ENCODE peak calls at places on chromosome 17, in five cellular contexts. One of them, this sample, is unnamed.
A peak's percentile ranks its signal among the peaks of the same experiment; 100 is the strongest.

GRCh38 chr17:70820276-70820675 is 650.9 kb downstream of the KCNJ2 start:
- DNase-seq in K562: no peak
- DNase-seq in H1: no peak
- DNase-seq in HepG2: no peak
- DNase-seq in GM12878: no peak
- DNase-seq in this sample: no peak

GRCh38 chr17:76566988-76567431 is 18.6 kb downstream of the ST6GALNAC2 start:
- DNase-seq in K562: peak; percentile 24
- DNase-seq in H1: no peak
- DNase-seq in HepG2: no peak
- DNase-seq in GM12878: no peak
- DNase-seq in this sample: no peak

GRCh38 chr17:28059675-28060074 is 17.2 kb downstream of the NLK start:
- DNase-seq in K562: no peak
- DNase-seq in H1: no peak
- DNase-seq in HepG2: no peak
- DNase-seq in GM12878: no peak
- DNase-seq in this sample: no peak

GRCh38 chr17:65664296-65664695 is 102.8 kb upstream of the AXIN2 start:
- DNase-seq in K562: no peak
- DNase-seq in H1: no peak
- DNase-seq in HepG2: no peak
- DNase-seq in GM12878: no peak
- DNase-seq in this sample: no peak

GRCh38 chr17:57086069-57086930 is 1.3 kb downstream of the AKAP1 start:
- DNase-seq in K562: peak; percentile 31
- DNase-seq in H1: peak; percentile 63
- DNase-seq in HepG2: peak; percentile 88
- DNase-seq in GM12878: no peak
- DNase-seq in this sample: peak; percentile 36

GRCh38 chr17:17180141-17180603 is 26.0 kb downstream of the PLD6 start:
- DNase-seq in K562: no peak
- DNase-seq in H1: no peak
- DNase-seq in HepG2: no peak
- DNase-seq in GM12878: no peak
- DNase-seq in this sample: no peak

GRCh38 chr17:3029213-3029913 is 34.0 kb downstream of the OR1D5 start:
- DNase-seq in K562: no peak
- DNase-seq in H1: peak; percentile 28
- DNase-seq in HepG2: no peak
- DNase-seq in GM12878: no peak
- DNase-seq in this sample: no peak

GRCh38 chr17:48542956-48543853 is 1.7 kb downstream of the HOXB2 start:
- DNase-seq in K562: no peak
- DNase-seq in H1: peak; percentile 84
- DNase-seq in HepG2: no peak
- DNase-seq in GM12878: no peak
- DNase-seq in this sample: peak; percentile 56

GRCh38 chr17:77445908-77446535 is 305.3 kb downstream of the SEC14L1 start:
- DNase-seq in K562: peak; percentile 60
- DNase-seq in H1: no peak
- DNase-seq in HepG2: no peak
- DNase-seq in GM12878: no peak
- DNase-seq in this sample: no peak

GRCh38 chr17:5816491-5816890 is 232.2 kb upstream of the NLRP1 start:
- DNase-seq in K562: no peak
- DNase-seq in H1: no peak
- DNase-seq in HepG2: no peak
- DNase-seq in GM12878: no peak
- DNase-seq in this sample: no peak

GRCh38 chr17:58224315-58224714 is 5.3 kb upstream of the MKS1 start:
- DNase-seq in K562: peak; percentile 49
- DNase-seq in H1: no peak
- DNase-seq in HepG2: no peak
- DNase-seq in GM12878: no peak
- DNase-seq in this sample: no peak

GRCh38 chr17:57488856-57489255 is 232.5 kb downstream of the MSI2 start:
- DNase-seq in K562: no peak
- DNase-seq in H1: no peak
- DNase-seq in HepG2: no peak
- DNase-seq in GM12878: no peak
- DNase-seq in this sample: no peak

GRCh38 chr17:37098910-37099664 is 150.3 kb downstream of the AATF start:
- DNase-seq in K562: no peak
- DNase-seq in H1: no peak
- DNase-seq in HepG2: no peak
- DNase-seq in GM12878: no peak
- DNase-seq in this sample: no peak

GRCh38 chr17:45700171-45701090 is 83.7 kb upstream of the CRHR1 start:
- DNase-seq in K562: no peak
- DNase-seq in H1: no peak
- DNase-seq in HepG2: no peak
- DNase-seq in GM12878: no peak
- DNase-seq in this sample: no peak

GRCh38 chr17:27506348-27507218 is 50.3 kb downstream of the KSR1 start:
- DNase-seq in K562: peak; percentile 34
- DNase-seq in H1: no peak
- DNase-seq in HepG2: no peak
- DNase-seq in GM12878: peak; percentile 70
- DNase-seq in this sample: peak; percentile 52

GRCh38 chr17:68821860-68822693 is 133.1 kb downstream of the ABCA8 start:
- DNase-seq in K562: no peak
- DNase-seq in H1: no peak
- DNase-seq in HepG2: peak; percentile 99
- DNase-seq in GM12878: no peak
- DNase-seq in this sample: no peak

GRCh38 chr17:83182620-83183063 is 103.2 kb downstream of the METRNL start:
- DNase-seq in K562: no peak
- DNase-seq in H1: no peak
- DNase-seq in HepG2: no peak
- DNase-seq in GM12878: no peak
- DNase-seq in this sample: peak; percentile 11

GRCh38 chr17:46150216-46150963 is 42.8 kb downstream of the KANSL1 start:
- DNase-seq in K562: no peak
- DNase-seq in H1: no peak
- DNase-seq in HepG2: no peak
- DNase-seq in GM12878: no peak
- DNase-seq in this sample: no peak

GRCh38 chr17:17940451-17940911 is 31.7 kb downstream of the TOM1L2 start:
- DNase-seq in K562: no peak
- DNase-seq in H1: no peak
- DNase-seq in HepG2: no peak
- DNase-seq in GM12878: no peak
- DNase-seq in this sample: no peak

GRCh38 chr17:2967515-2967914 is 95.9 kb downstream of the OR1D5 start:
- DNase-seq in K562: no peak
- DNase-seq in H1: no peak
- DNase-seq in HepG2: no peak
- DNase-seq in GM12878: no peak
- DNase-seq in this sample: no peak

GRCh38 chr17:82201498-82201910 is 11.1 kb downstream of the CCDC57 start:
- DNase-seq in K562: no peak
- DNase-seq in H1: no peak
- DNase-seq in HepG2: no peak
- DNase-seq in GM12878: no peak
- DNase-seq in this sample: no peak

GRCh38 chr17:66715745-66716156 is 119.2 kb upstream of the CACNG5 start:
- DNase-seq in K562: peak; percentile 62
- DNase-seq in H1: no peak
- DNase-seq in HepG2: peak; percentile 69
- DNase-seq in GM12878: peak; percentile 53
- DNase-seq in this sample: no peak

GRCh38 chr17:51004249-51004648 is 116.4 kb downstream of the SPAG9 start:
- DNase-seq in K562: no peak
- DNase-seq in H1: no peak
- DNase-seq in HepG2: peak; percentile 25
- DNase-seq in GM12878: no peak
- DNase-seq in this sample: no peak

GRCh38 chr17:48594412-48595106 is 980 bp upstream of the HOXB5 start:
- DNase-seq in K562: no peak
- DNase-seq in H1: no peak
- DNase-seq in HepG2: no peak
- DNase-seq in GM12878: no peak
- DNase-seq in this sample: no peak

GRCh38 chr17:77465358-77466041 is 324.7 kb downstream of the SEC14L1 start:
- DNase-seq in K562: no peak
- DNase-seq in H1: peak; percentile 63
- DNase-seq in HepG2: no peak
- DNase-seq in GM12878: peak; percentile 86
- DNase-seq in this sample: no peak

GRCh38 chr17:32794533-32795246 is 82.2 kb downstream of the MYO1D start:
- DNase-seq in K562: peak; percentile 80
- DNase-seq in H1: no peak
- DNase-seq in HepG2: peak; percentile 87
- DNase-seq in GM12878: no peak
- DNase-seq in this sample: no peak
- TF ChIP-seq SP1 in K562: no peak
- TF ChIP-seq SP1 in H1: no peak
- TF ChIP-seq SP1 in HepG2: no peak
- TF ChIP-seq SP1 in GM12878: no peak
- TF ChIP-seq SP1 in this sample: no peak

GRCh38 chr17:11816409-11816808 is 180.9 kb downstream of the ZNF18 start:
- DNase-seq in K562: no peak
- DNase-seq in H1: no peak
- DNase-seq in HepG2: no peak
- DNase-seq in GM12878: no peak
- DNase-seq in this sample: no peak
- TF ChIP-seq USF2 in K562: no peak
- TF ChIP-seq USF2 in H1: no peak
- TF ChIP-seq USF2 in HepG2: no peak
- TF ChIP-seq USF2 in GM12878: no peak
- TF ChIP-seq USF2 in this sample: no peak

GRCh38 chr17:73436966-73437365 is 125.2 kb upstream of the CDC42EP4 start:
- DNase-seq in K562: no peak
- DNase-seq in H1: no peak
- DNase-seq in HepG2: no peak
- DNase-seq in GM12878: no peak
- DNase-seq in this sample: no peak
- TF ChIP-seq SP1 in K562: no peak
- TF ChIP-seq SP1 in H1: no peak
- TF ChIP-seq SP1 in HepG2: no peak
- TF ChIP-seq SP1 in GM12878: no peak
- TF ChIP-seq SP1 in this sample: no peak

GRCh38 chr17:7747586-7747985 is 30.0 kb downstream of the DNAH2 start:
- DNase-seq in K562: no peak
- DNase-seq in H1: no peak
- DNase-seq in HepG2: peak; percentile 34
- DNase-seq in GM12878: no peak
- DNase-seq in this sample: no peak
- TF ChIP-seq USF2 in K562: no peak
- TF ChIP-seq USF2 in H1: no peak
- TF ChIP-seq USF2 in HepG2: no peak
- TF ChIP-seq USF2 in GM12878: no peak
- TF ChIP-seq USF2 in this sample: no peak

DNA sequence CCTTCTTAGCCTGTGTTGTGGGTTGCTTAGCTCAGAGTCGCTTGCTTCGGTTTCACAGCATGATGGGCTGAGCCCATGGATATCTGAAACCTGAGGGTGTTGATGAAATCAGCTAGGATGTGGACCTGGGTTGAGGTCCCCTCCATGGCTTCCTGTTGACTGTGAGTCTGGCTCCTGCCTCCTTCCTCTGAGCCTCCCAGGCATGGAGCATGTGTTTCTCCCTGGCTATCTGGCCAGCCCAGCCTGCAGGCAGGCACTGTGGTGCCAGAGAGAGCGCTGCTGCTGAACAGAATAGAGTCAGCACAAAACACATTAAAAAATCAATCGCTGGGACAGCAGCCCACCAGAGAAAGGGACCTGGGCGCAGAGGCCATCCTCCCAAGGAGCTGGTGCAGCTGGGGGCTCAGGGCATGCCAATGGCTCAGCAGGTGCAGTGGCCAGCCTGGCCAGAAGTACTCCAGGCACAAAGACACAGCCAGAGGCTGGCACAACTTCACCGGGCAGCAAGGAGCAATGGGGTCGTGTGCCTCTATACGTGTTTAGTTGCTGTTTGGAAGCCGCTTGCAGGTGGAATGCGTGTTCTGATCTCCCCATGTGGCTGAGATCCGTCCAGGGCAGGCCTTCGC is 28.3 kb upstream of the GPRC5C start:
- DNase-seq in K562: no peak
- DNase-seq in H1: no peak
- DNase-seq in HepG2: no peak
- DNase-seq in GM12878: no peak
- DNase-seq in this sample: no peak
- TF ChIP-seq SP1 in K562: no peak
- TF ChIP-seq SP1 in H1: no peak
- TF ChIP-seq SP1 in HepG2: no peak
- TF ChIP-seq SP1 in GM12878: no peak
- TF ChIP-seq SP1 in this sample: no peak

GRCh38 chr17:39668141-39668924 is at the start of gene PNMT:
- DNase-seq in K562: peak; percentile 83
- DNase-seq in H1: peak; percentile 87
- DNase-seq in HepG2: peak; percentile 56
- DNase-seq in GM12878: no peak
- DNase-seq in this sample: peak; percentile 83
- TF ChIP-seq USF2 in K562: no peak
- TF ChIP-seq USF2 in H1: no peak
- TF ChIP-seq USF2 in HepG2: no peak
- TF ChIP-seq USF2 in GM12878: no peak
- TF ChIP-seq USF2 in this sample: peak; percentile 16

This sample was measured in WTC11.